ENCODE peak calls at places on chromosomes 12 and 14, in ten cellular contexts. One of them, this sample, is unnamed.

GRCh38 chr12:92425152-92425551 is 277.6 kb upstream of the PLEKHG7 start:
- DNase-seq in endodermal cell: no peak
- DNase-seq in IMR-90: no peak
- DNase-seq in HFF-Myc: no peak
- DNase-seq in GM12864: no peak
- DNase-seq in cardiac fibroblast: no peak
- DNase-seq in GM12878: no peak
- DNase-seq in thoracic aorta: no peak
- DNase-seq in astrocyte: no peak
- DNase-seq in HL-60: no peak
- DNase-seq in this sample: no peak

GRCh38 chr12:111436811-111437210 is 31.1 kb downstream of the SH2B3 start:
- DNase-seq in endodermal cell: peak
- DNase-seq in IMR-90: no peak
- DNase-seq in HFF-Myc: no peak
- DNase-seq in GM12864: no peak
- DNase-seq in cardiac fibroblast: no peak
- DNase-seq in GM12878: no peak
- DNase-seq in thoracic aorta: no peak
- DNase-seq in astrocyte: no peak
- DNase-seq in HL-60: no peak
- DNase-seq in this sample: no peak

GRCh38 chr14:27075503-27075902 is 477.7 kb upstream of the NOVA1 start:
- DNase-seq in endodermal cell: no peak
- DNase-seq in IMR-90: no peak
- DNase-seq in HFF-Myc: no peak
- DNase-seq in GM12864: no peak
- DNase-seq in cardiac fibroblast: no peak
- DNase-seq in GM12878: no peak
- DNase-seq in thoracic aorta: no peak
- DNase-seq in astrocyte: no peak
- DNase-seq in HL-60: no peak
- DNase-seq in this sample: no peak

GRCh38 chr12:96419576-96420254 is 19.5 kb upstream of the CDK17 start:
- DNase-seq in endodermal cell: no peak
- DNase-seq in IMR-90: no peak
- DNase-seq in HFF-Myc: no peak
- DNase-seq in GM12864: no peak
- DNase-seq in cardiac fibroblast: no peak
- DNase-seq in GM12878: peak
- DNase-seq in thoracic aorta: no peak
- DNase-seq in astrocyte: no peak
- DNase-seq in HL-60: no peak
- DNase-seq in this sample: no peak

GRCh38 chr12:6821674-6822433 is at the start of gene GPR162:
- DNase-seq in endodermal cell: peak
- DNase-seq in IMR-90: peak
- DNase-seq in HFF-Myc: no peak
- DNase-seq in GM12864: no peak
- DNase-seq in cardiac fibroblast: peak
- DNase-seq in GM12878: no peak
- DNase-seq in thoracic aorta: no peak
- DNase-seq in astrocyte: peak
- DNase-seq in HL-60: peak
- DNase-seq in this sample: no peak

GRCh38 chr12:124861492-124861891 is 2.2 kb downstream of the SCARB1 start:
- DNase-seq in endodermal cell: peak
- DNase-seq in IMR-90: no peak
- DNase-seq in HFF-Myc: peak
- DNase-seq in GM12864: no peak
- DNase-seq in cardiac fibroblast: peak
- DNase-seq in GM12878: peak
- DNase-seq in thoracic aorta: peak
- DNase-seq in astrocyte: peak
- DNase-seq in HL-60: no peak
- DNase-seq in this sample: peak

GRCh38 chr14:35534130-35534883 is at the start of gene INSM2:
- DNase-seq in endodermal cell: no peak
- DNase-seq in IMR-90: peak
- DNase-seq in HFF-Myc: no peak
- DNase-seq in GM12864: no peak
- DNase-seq in cardiac fibroblast: peak
- DNase-seq in GM12878: no peak
- DNase-seq in thoracic aorta: no peak
- DNase-seq in astrocyte: no peak
- DNase-seq in HL-60: peak
- DNase-seq in this sample: no peak

GRCh38 chr12:46131729-46132128 is 137.1 kb downstream of the SLC38A1 start:
- DNase-seq in endodermal cell: peak
- DNase-seq in IMR-90: no peak
- DNase-seq in HFF-Myc: no peak
- DNase-seq in GM12864: no peak
- DNase-seq in cardiac fibroblast: peak
- DNase-seq in GM12878: no peak
- DNase-seq in thoracic aorta: no peak
- DNase-seq in astrocyte: no peak
- DNase-seq in HL-60: no peak
- DNase-seq in this sample: no peak

DNA sequence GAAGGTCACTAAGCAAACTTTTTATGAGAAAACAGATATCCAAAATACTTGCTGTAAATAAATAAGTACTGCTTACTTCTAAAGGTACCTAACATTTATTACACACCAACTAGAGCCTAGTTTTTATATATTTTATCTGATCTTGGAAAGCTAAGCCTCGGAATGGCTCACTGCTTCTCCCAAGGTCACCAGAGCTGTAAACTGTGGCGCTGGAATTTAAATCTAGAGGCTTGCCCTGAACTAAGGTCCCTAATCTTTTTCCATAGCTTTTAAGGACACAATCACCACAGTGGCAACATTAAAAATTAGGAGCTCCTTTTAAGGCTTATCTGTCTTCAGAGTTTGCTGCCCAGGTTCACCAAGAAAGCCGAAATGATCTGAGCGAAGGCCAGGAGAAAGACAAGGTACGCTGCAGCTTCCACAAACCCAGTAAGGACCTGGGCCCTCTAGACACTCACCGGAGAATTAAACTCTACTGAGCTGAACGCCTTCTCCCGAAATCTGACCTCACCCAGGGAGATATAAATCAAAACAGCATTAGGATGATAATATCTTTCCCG is 613 bp downstream of the CCNB1IP1 start:
- DNase-seq in endodermal cell: peak
- DNase-seq in IMR-90: no peak
- DNase-seq in HFF-Myc: no peak
- DNase-seq in GM12864: no peak
- DNase-seq in cardiac fibroblast: peak
- DNase-seq in GM12878: no peak
- DNase-seq in thoracic aorta: no peak
- DNase-seq in astrocyte: no peak
- DNase-seq in HL-60: no peak
- DNase-seq in this sample: peak
- TF ChIP-seq CTCF in endodermal cell: peak
- TF ChIP-seq CTCF in IMR-90: no peak
- TF ChIP-seq CTCF in HFF-Myc: no peak
- TF ChIP-seq CTCF in GM12864: no peak
- TF ChIP-seq CTCF in cardiac fibroblast: no peak
- TF ChIP-seq CTCF in GM12878: no peak
- TF ChIP-seq CTCF in thoracic aorta: no peak
- TF ChIP-seq CTCF in astrocyte: no peak
- TF ChIP-seq CTCF in HL-60: no peak
- TF ChIP-seq CTCF in this sample: no peak

GRCh38 chr12:108553799-108554198 is 7.2 kb downstream of the SART3 start:
- DNase-seq in endodermal cell: peak
- DNase-seq in IMR-90: no peak
- DNase-seq in HFF-Myc: no peak
- DNase-seq in GM12864: no peak
- DNase-seq in cardiac fibroblast: no peak
- DNase-seq in GM12878: no peak
- DNase-seq in thoracic aorta: no peak
- DNase-seq in astrocyte: no peak
- DNase-seq in HL-60: no peak
- DNase-seq in this sample: no peak
- H3K4me3 ChIP-seq in endodermal cell: no peak
- H3K4me3 ChIP-seq in IMR-90: no peak
- H3K4me3 ChIP-seq in HFF-Myc: no peak
- H3K4me3 ChIP-seq in GM12864: no peak
- H3K4me3 ChIP-seq in cardiac fibroblast: no peak
- H3K4me3 ChIP-seq in GM12878: peak
- H3K4me3 ChIP-seq in thoracic aorta: no peak
- H3K4me3 ChIP-seq in astrocyte: no peak
- H3K4me3 ChIP-seq in HL-60: no peak
- H3K4me3 ChIP-seq in this sample: no peak

GRCh38 chr14:69246331-69246730 is 13.6 kb upstream of the GALNT16 start:
- DNase-seq in endodermal cell: no peak
- DNase-seq in IMR-90: no peak
- DNase-seq in HFF-Myc: no peak
- DNase-seq in GM12864: no peak
- DNase-seq in cardiac fibroblast: no peak
- DNase-seq in GM12878: no peak
- DNase-seq in thoracic aorta: no peak
- DNase-seq in astrocyte: no peak
- DNase-seq in HL-60: no peak
- DNase-seq in this sample: no peak

GRCh38 chr14:69252851-69253250 is 7.1 kb upstream of the GALNT16 start:
- DNase-seq in endodermal cell: no peak
- DNase-seq in IMR-90: no peak
- DNase-seq in HFF-Myc: no peak
- DNase-seq in GM12864: no peak
- DNase-seq in cardiac fibroblast: no peak
- DNase-seq in GM12878: no peak
- DNase-seq in thoracic aorta: no peak
- DNase-seq in astrocyte: no peak
- DNase-seq in HL-60: no peak
- DNase-seq in this sample: no peak

GRCh38 chr14:69249603-69250002 is 10.4 kb upstream of the GALNT16 start:
- DNase-seq in endodermal cell: no peak
- DNase-seq in IMR-90: no peak
- DNase-seq in HFF-Myc: no peak
- DNase-seq in GM12864: no peak
- DNase-seq in cardiac fibroblast: no peak
- DNase-seq in GM12878: no peak
- DNase-seq in thoracic aorta: no peak
- DNase-seq in astrocyte: no peak
- DNase-seq in HL-60: no peak
- DNase-seq in this sample: no peak

GRCh38 chr14:69244946-69245345 is 15.0 kb upstream of the GALNT16 start:
- DNase-seq in endodermal cell: no peak
- DNase-seq in IMR-90: peak
- DNase-seq in HFF-Myc: no peak
- DNase-seq in GM12864: no peak
- DNase-seq in cardiac fibroblast: no peak
- DNase-seq in GM12878: no peak
- DNase-seq in thoracic aorta: no peak
- DNase-seq in astrocyte: no peak
- DNase-seq in HL-60: no peak
- DNase-seq in this sample: no peak

DNA sequence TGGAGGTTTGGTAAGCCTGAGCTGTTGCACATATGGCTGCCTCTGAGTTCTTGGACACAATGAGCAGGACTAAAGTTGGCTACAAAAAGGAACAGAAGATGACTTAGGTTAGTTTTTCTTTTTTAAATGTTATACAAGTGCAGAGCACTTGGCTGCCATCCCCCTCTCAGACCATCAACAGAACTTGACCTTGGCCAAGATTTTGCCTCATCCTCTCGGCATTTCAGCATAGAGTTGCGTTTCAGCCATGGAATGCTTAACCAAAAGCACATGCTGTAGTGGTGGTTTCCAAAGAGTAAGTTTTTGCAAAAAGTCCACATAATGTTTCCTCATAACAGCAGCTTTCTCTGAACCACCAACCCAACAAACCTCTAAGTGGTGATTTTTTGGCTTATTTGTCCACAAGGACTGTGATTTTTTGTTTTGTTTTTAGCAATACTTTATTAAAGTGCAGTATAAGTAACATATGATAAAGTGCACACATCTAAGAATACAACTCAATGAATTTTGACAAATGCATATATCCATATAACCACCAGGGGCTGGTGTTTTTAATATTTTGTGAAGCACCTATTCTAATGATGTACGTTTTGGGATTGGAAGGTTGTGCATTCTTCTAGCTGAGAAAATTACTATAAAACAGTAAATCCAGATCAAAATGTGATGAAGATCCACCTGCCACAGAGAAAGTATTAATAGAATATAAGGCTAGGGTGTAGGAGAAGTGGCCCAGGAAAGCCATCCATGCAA is 12.1 kb upstream of the GALNT16 start:
- DNase-seq in endodermal cell: no peak
- DNase-seq in IMR-90: peak
- DNase-seq in HFF-Myc: peak
- DNase-seq in GM12864: no peak
- DNase-seq in cardiac fibroblast: peak
- DNase-seq in GM12878: no peak
- DNase-seq in thoracic aorta: no peak
- DNase-seq in astrocyte: peak
- DNase-seq in HL-60: no peak
- DNase-seq in this sample: no peak
- TF ChIP-seq CTCF in endodermal cell: peak
- TF ChIP-seq CTCF in IMR-90: peak
- TF ChIP-seq CTCF in HFF-Myc: no peak
- TF ChIP-seq CTCF in GM12864: peak
- TF ChIP-seq CTCF in cardiac fibroblast: peak
- TF ChIP-seq CTCF in GM12878: peak
- TF ChIP-seq CTCF in thoracic aorta: peak
- TF ChIP-seq CTCF in astrocyte: peak
- TF ChIP-seq CTCF in HL-60: no peak
- TF ChIP-seq CTCF in this sample: peak

GRCh38 chr14:76761198-76761848 is at the start of gene VASH1:
- DNase-seq in endodermal cell: peak
- DNase-seq in IMR-90: peak
- DNase-seq in HFF-Myc: no peak
- DNase-seq in GM12864: no peak
- DNase-seq in cardiac fibroblast: peak
- DNase-seq in GM12878: no peak
- DNase-seq in thoracic aorta: no peak
- DNase-seq in astrocyte: peak
- DNase-seq in HL-60: no peak
- DNase-seq in this sample: no peak

GRCh38 chr14:76761849-76762616 is 765 bp downstream of the VASH1 start:
- DNase-seq in endodermal cell: no peak
- DNase-seq in IMR-90: no peak
- DNase-seq in HFF-Myc: no peak
- DNase-seq in GM12864: no peak
- DNase-seq in cardiac fibroblast: no peak
- DNase-seq in GM12878: no peak
- DNase-seq in thoracic aorta: no peak
- DNase-seq in astrocyte: no peak
- DNase-seq in HL-60: no peak
- DNase-seq in this sample: no peak

GRCh38 chr14:76760331-76761197 is 704 bp upstream of the VASH1 start:
- DNase-seq in endodermal cell: peak
- DNase-seq in IMR-90: no peak
- DNase-seq in HFF-Myc: no peak
- DNase-seq in GM12864: no peak
- DNase-seq in cardiac fibroblast: no peak
- DNase-seq in GM12878: no peak
- DNase-seq in thoracic aorta: no peak
- DNase-seq in astrocyte: no peak
- DNase-seq in HL-60: no peak
- DNase-seq in this sample: no peak

GRCh38 chr14:76763362-76764041 is 2.2 kb downstream of the VASH1 start:
- DNase-seq in endodermal cell: peak
- DNase-seq in IMR-90: peak
- DNase-seq in HFF-Myc: no peak
- DNase-seq in GM12864: no peak
- DNase-seq in cardiac fibroblast: peak
- DNase-seq in GM12878: no peak
- DNase-seq in thoracic aorta: no peak
- DNase-seq in astrocyte: peak
- DNase-seq in HL-60: no peak
- DNase-seq in this sample: no peak

GRCh38 chr14:76762617-76763361 is 1.5 kb downstream of the VASH1 start:
- DNase-seq in endodermal cell: peak
- DNase-seq in IMR-90: no peak
- DNase-seq in HFF-Myc: no peak
- DNase-seq in GM12864: no peak
- DNase-seq in cardiac fibroblast: no peak
- DNase-seq in GM12878: no peak
- DNase-seq in thoracic aorta: no peak
- DNase-seq in astrocyte: no peak
- DNase-seq in HL-60: no peak
- DNase-seq in this sample: no peak
- H3K4me3 ChIP-seq in endodermal cell: peak
- H3K4me3 ChIP-seq in IMR-90: peak
- H3K4me3 ChIP-seq in HFF-Myc: peak
- H3K4me3 ChIP-seq in GM12864: no peak
- H3K4me3 ChIP-seq in cardiac fibroblast: peak
- H3K4me3 ChIP-seq in GM12878: peak
- H3K4me3 ChIP-seq in thoracic aorta: peak
- H3K4me3 ChIP-seq in astrocyte: peak
- H3K4me3 ChIP-seq in HL-60: peak
- H3K4me3 ChIP-seq in this sample: peak